ENCODE peak calls at places on chromosomes 11 and 22, in ten cellular contexts. One of them, this sample, is unnamed.

GRCh38 chr11:116644948-116645305 is 127.9 kb downstream of the BUD13 start:
- DNase-seq in right lobe of liver: no peak
- DNase-seq in IMR-90: no peak
- DNase-seq in fibroblast of pulmonary artery: no peak
- DNase-seq in CD8-positive, alpha-beta T cell: no peak
- DNase-seq in gastrocnemius medialis: no peak
- DNase-seq in ovary: no peak
- DNase-seq in mucosa of descending colon: no peak
- DNase-seq in HFF-Myc: no peak
- DNase-seq in astrocyte of the spinal cord: no peak
- DNase-seq in this sample: no peak

GRCh38 chr11:46850829-46851380 is 4.8 kb upstream of the CKAP5 start:
- DNase-seq in right lobe of liver: no peak
- DNase-seq in IMR-90: no peak
- DNase-seq in fibroblast of pulmonary artery: no peak
- DNase-seq in CD8-positive, alpha-beta T cell: no peak
- DNase-seq in gastrocnemius medialis: no peak
- DNase-seq in ovary: no peak
- DNase-seq in mucosa of descending colon: no peak
- DNase-seq in HFF-Myc: no peak
- DNase-seq in astrocyte of the spinal cord: no peak
- DNase-seq in this sample: peak

GRCh38 chr11:111347723-111348115 is 31.4 kb downstream of the POU2AF1 start:
- DNase-seq in right lobe of liver: no peak
- DNase-seq in IMR-90: peak
- DNase-seq in fibroblast of pulmonary artery: peak
- DNase-seq in CD8-positive, alpha-beta T cell: no peak
- DNase-seq in gastrocnemius medialis: peak
- DNase-seq in ovary: no peak
- DNase-seq in mucosa of descending colon: no peak
- DNase-seq in HFF-Myc: no peak
- DNase-seq in astrocyte of the spinal cord: no peak
- DNase-seq in this sample: peak

GRCh38 chr11:40338739-40339138 is 1120.7 kb downstream of the LRRC4C start:
- DNase-seq in right lobe of liver: no peak
- DNase-seq in IMR-90: peak
- DNase-seq in fibroblast of pulmonary artery: peak
- DNase-seq in CD8-positive, alpha-beta T cell: no peak
- DNase-seq in gastrocnemius medialis: no peak
- DNase-seq in ovary: no peak
- DNase-seq in mucosa of descending colon: no peak
- DNase-seq in HFF-Myc: peak
- DNase-seq in astrocyte of the spinal cord: peak
- DNase-seq in this sample: peak

GRCh38 chr22:29204617-29205183 is 996 bp upstream of the EMID1 start:
- DNase-seq in right lobe of liver: no peak
- DNase-seq in IMR-90: no peak
- DNase-seq in fibroblast of pulmonary artery: no peak
- DNase-seq in CD8-positive, alpha-beta T cell: no peak
- DNase-seq in gastrocnemius medialis: no peak
- DNase-seq in ovary: no peak
- DNase-seq in mucosa of descending colon: no peak
- DNase-seq in HFF-Myc: no peak
- DNase-seq in astrocyte of the spinal cord: no peak
- DNase-seq in this sample: no peak

GRCh38 chr11:13225058-13226001 is 52.3 kb upstream of the BMAL1 start:
- DNase-seq in right lobe of liver: no peak
- DNase-seq in IMR-90: no peak
- DNase-seq in fibroblast of pulmonary artery: no peak
- DNase-seq in CD8-positive, alpha-beta T cell: no peak
- DNase-seq in gastrocnemius medialis: no peak
- DNase-seq in ovary: no peak
- DNase-seq in mucosa of descending colon: no peak
- DNase-seq in HFF-Myc: no peak
- DNase-seq in astrocyte of the spinal cord: no peak
- DNase-seq in this sample: no peak

GRCh38 chr11:44570411-44571155 is 5.1 kb downstream of the CD82 start:
- DNase-seq in right lobe of liver: no peak
- DNase-seq in IMR-90: no peak
- DNase-seq in fibroblast of pulmonary artery: no peak
- DNase-seq in CD8-positive, alpha-beta T cell: no peak
- DNase-seq in gastrocnemius medialis: no peak
- DNase-seq in ovary: no peak
- DNase-seq in mucosa of descending colon: no peak
- DNase-seq in HFF-Myc: no peak
- DNase-seq in astrocyte of the spinal cord: no peak
- DNase-seq in this sample: no peak

GRCh38 chr11:22169833-22170232 is 23.1 kb upstream of the ANO5 start:
- DNase-seq in right lobe of liver: no peak
- DNase-seq in IMR-90: peak
- DNase-seq in fibroblast of pulmonary artery: peak
- DNase-seq in CD8-positive, alpha-beta T cell: no peak
- DNase-seq in gastrocnemius medialis: no peak
- DNase-seq in ovary: no peak
- DNase-seq in mucosa of descending colon: no peak
- DNase-seq in HFF-Myc: no peak
- DNase-seq in astrocyte of the spinal cord: no peak
- DNase-seq in this sample: no peak

DNA sequence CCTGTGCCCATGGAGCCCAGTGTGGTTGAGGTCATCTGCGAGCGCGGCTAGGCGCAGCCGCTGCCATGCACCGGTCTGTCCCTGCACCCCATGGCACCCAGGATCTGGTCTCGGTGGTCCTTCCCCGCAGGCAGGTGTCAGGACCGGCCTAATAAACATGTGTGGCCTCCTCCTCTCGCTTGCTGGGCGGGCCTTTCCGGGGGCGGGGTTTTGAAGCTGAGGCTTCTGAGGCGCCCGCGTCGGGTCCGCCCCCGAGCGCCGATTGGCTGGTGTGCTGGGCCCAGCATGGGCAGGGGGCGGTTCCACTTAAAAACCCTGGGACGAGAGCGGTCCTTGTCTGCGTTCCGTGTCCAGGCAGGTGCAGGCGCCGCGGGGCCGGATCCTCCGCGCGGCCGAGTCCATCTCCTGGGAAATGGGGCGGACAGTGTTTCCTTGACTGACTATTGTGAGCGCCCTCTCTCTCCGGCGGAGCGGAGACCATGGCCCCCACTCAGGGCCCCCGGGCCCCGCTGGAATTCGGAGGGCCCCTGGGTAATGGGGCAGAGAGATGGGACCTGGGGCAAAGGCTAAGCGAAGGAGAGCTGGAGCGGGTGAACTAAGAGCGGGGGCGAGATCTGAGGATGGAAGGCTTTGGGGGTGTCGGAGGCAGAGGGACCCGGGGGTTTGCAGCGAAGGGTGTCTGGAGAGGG is at the start of gene TM7SF2:
- DNase-seq in right lobe of liver: peak
- DNase-seq in IMR-90: peak
- DNase-seq in fibroblast of pulmonary artery: peak
- DNase-seq in CD8-positive, alpha-beta T cell: peak
- DNase-seq in gastrocnemius medialis: peak
- DNase-seq in ovary: peak
- DNase-seq in mucosa of descending colon: peak
- DNase-seq in HFF-Myc: no peak
- DNase-seq in astrocyte of the spinal cord: peak
- DNase-seq in this sample: peak
- TF ChIP-seq CTCF in right lobe of liver: no peak
- TF ChIP-seq CTCF in IMR-90: no peak
- TF ChIP-seq CTCF in fibroblast of pulmonary artery: no peak
- TF ChIP-seq CTCF in CD8-positive, alpha-beta T cell: no peak
- TF ChIP-seq CTCF in gastrocnemius medialis: no peak
- TF ChIP-seq CTCF in ovary: no peak
- TF ChIP-seq CTCF in mucosa of descending colon: no peak
- TF ChIP-seq CTCF in HFF-Myc: no peak
- TF ChIP-seq CTCF in astrocyte of the spinal cord: no peak
- TF ChIP-seq CTCF in this sample: no peak

DNA sequence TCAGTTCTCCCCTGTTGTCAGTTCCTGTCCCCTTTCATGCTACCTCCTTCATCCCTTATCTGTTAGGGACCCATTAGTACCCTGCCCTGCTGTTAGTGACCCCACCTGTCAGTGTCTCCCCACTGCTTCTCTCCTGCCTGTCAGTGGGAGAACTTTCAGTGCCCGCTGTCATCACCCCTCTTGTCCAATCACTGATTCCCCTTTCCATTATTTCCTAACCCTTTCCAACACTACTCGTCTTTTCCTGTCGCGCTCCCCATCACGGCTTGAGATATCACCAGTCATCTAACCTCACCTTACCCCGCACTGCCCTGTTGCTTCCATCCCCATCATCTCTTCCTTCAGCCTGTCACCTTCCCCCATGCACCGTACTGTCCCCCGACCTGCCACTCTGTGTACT is 4.0 kb downstream of the PPP6R2 start:
- DNase-seq in right lobe of liver: no peak
- DNase-seq in IMR-90: no peak
- DNase-seq in fibroblast of pulmonary artery: no peak
- DNase-seq in CD8-positive, alpha-beta T cell: no peak
- DNase-seq in gastrocnemius medialis: no peak
- DNase-seq in ovary: no peak
- DNase-seq in mucosa of descending colon: no peak
- DNase-seq in HFF-Myc: no peak
- DNase-seq in astrocyte of the spinal cord: no peak
- DNase-seq in this sample: no peak
- H3K4me3 ChIP-seq in right lobe of liver: no peak
- H3K4me3 ChIP-seq in IMR-90: no peak
- H3K4me3 ChIP-seq in fibroblast of pulmonary artery: no peak
- H3K4me3 ChIP-seq in CD8-positive, alpha-beta T cell: no peak
- H3K4me3 ChIP-seq in gastrocnemius medialis: no peak
- H3K4me3 ChIP-seq in ovary: no peak
- H3K4me3 ChIP-seq in mucosa of descending colon: no peak
- H3K4me3 ChIP-seq in HFF-Myc: no peak
- H3K4me3 ChIP-seq in astrocyte of the spinal cord: no peak
- H3K4me3 ChIP-seq in this sample: no peak

GRCh38 chr22:45645150-45645525 is 26.5 kb upstream of the ATXN10 start:
- DNase-seq in right lobe of liver: no peak
- DNase-seq in IMR-90: no peak
- DNase-seq in fibroblast of pulmonary artery: no peak
- DNase-seq in CD8-positive, alpha-beta T cell: no peak
- DNase-seq in gastrocnemius medialis: no peak
- DNase-seq in ovary: no peak
- DNase-seq in mucosa of descending colon: no peak
- DNase-seq in HFF-Myc: no peak
- DNase-seq in astrocyte of the spinal cord: no peak
- DNase-seq in this sample: no peak
- TF ChIP-seq CTCF in right lobe of liver: no peak
- TF ChIP-seq CTCF in IMR-90: no peak
- TF ChIP-seq CTCF in fibroblast of pulmonary artery: no peak
- TF ChIP-seq CTCF in CD8-positive, alpha-beta T cell: no peak
- TF ChIP-seq CTCF in gastrocnemius medialis: no peak
- TF ChIP-seq CTCF in ovary: no peak
- TF ChIP-seq CTCF in mucosa of descending colon: no peak
- TF ChIP-seq CTCF in HFF-Myc: no peak
- TF ChIP-seq CTCF in astrocyte of the spinal cord: no peak
- TF ChIP-seq CTCF in this sample: no peak

GRCh38 chr11:73662445-73663157 is 16.2 kb downstream of the PLEKHB1 start:
- DNase-seq in right lobe of liver: no peak
- DNase-seq in IMR-90: peak
- DNase-seq in fibroblast of pulmonary artery: no peak
- DNase-seq in CD8-positive, alpha-beta T cell: no peak
- DNase-seq in gastrocnemius medialis: no peak
- DNase-seq in ovary: no peak
- DNase-seq in mucosa of descending colon: no peak
- DNase-seq in HFF-Myc: no peak
- DNase-seq in astrocyte of the spinal cord: peak
- DNase-seq in this sample: peak

GRCh38 chr11:73663604-73664495 is 17.5 kb downstream of the PLEKHB1 start:
- DNase-seq in right lobe of liver: no peak
- DNase-seq in IMR-90: no peak
- DNase-seq in fibroblast of pulmonary artery: no peak
- DNase-seq in CD8-positive, alpha-beta T cell: no peak
- DNase-seq in gastrocnemius medialis: no peak
- DNase-seq in ovary: no peak
- DNase-seq in mucosa of descending colon: no peak
- DNase-seq in HFF-Myc: no peak
- DNase-seq in astrocyte of the spinal cord: no peak
- DNase-seq in this sample: no peak

GRCh38 chr11:73659961-73660360 is 13.6 kb downstream of the PLEKHB1 start:
- DNase-seq in right lobe of liver: no peak
- DNase-seq in IMR-90: no peak
- DNase-seq in fibroblast of pulmonary artery: no peak
- DNase-seq in CD8-positive, alpha-beta T cell: no peak
- DNase-seq in gastrocnemius medialis: no peak
- DNase-seq in ovary: no peak
- DNase-seq in mucosa of descending colon: no peak
- DNase-seq in HFF-Myc: no peak
- DNase-seq in astrocyte of the spinal cord: no peak
- DNase-seq in this sample: no peak

GRCh38 chr11:73661035-73661628 is 14.8 kb downstream of the PLEKHB1 start:
- DNase-seq in right lobe of liver: peak
- DNase-seq in IMR-90: peak
- DNase-seq in fibroblast of pulmonary artery: peak
- DNase-seq in CD8-positive, alpha-beta T cell: peak
- DNase-seq in gastrocnemius medialis: peak
- DNase-seq in ovary: peak
- DNase-seq in mucosa of descending colon: peak
- DNase-seq in HFF-Myc: peak
- DNase-seq in astrocyte of the spinal cord: peak
- DNase-seq in this sample: peak

GRCh38 chr11:73660497-73661034 is 14.2 kb downstream of the PLEKHB1 start:
- DNase-seq in right lobe of liver: no peak
- DNase-seq in IMR-90: no peak
- DNase-seq in fibroblast of pulmonary artery: no peak
- DNase-seq in CD8-positive, alpha-beta T cell: no peak
- DNase-seq in gastrocnemius medialis: no peak
- DNase-seq in ovary: no peak
- DNase-seq in mucosa of descending colon: peak
- DNase-seq in HFF-Myc: no peak
- DNase-seq in astrocyte of the spinal cord: no peak
- DNase-seq in this sample: no peak
- H3K4me3 ChIP-seq in right lobe of liver: no peak
- H3K4me3 ChIP-seq in IMR-90: peak
- H3K4me3 ChIP-seq in fibroblast of pulmonary artery: peak
- H3K4me3 ChIP-seq in CD8-positive, alpha-beta T cell: no peak
- H3K4me3 ChIP-seq in gastrocnemius medialis: peak
- H3K4me3 ChIP-seq in ovary: peak
- H3K4me3 ChIP-seq in mucosa of descending colon: no peak
- H3K4me3 ChIP-seq in HFF-Myc: peak
- H3K4me3 ChIP-seq in astrocyte of the spinal cord: peak
- H3K4me3 ChIP-seq in this sample: peak

This sample was measured in fibroblast of villous mesenchyme.